ENCODE peak calls at places on chromosomes 2 and 18, in seven cellular contexts. E is HCT116, G is HepG2, K is WTC11, H is GM12878, W is K562, M is H1. D is an unnamed sample.
A peak's percentile ranks its signal among the peaks of the same experiment; 100 is the strongest.

GRCh38 chr2:100817388-100817985 is 2.5 kb upstream of the NPAS2 start:
- DNase-seq in E (no peak), G (no peak), K (no peak), H (no peak), W (no peak), M (no peak), D (no peak)

GRCh38 chr2:110659248-110659647 is 18.6 kb downstream of the BUB1 start:
- DNase-seq in E (no peak), G (no peak), K (no peak), H (no peak), W (no peak), M (no peak), D (no peak)

GRCh38 chr2:141692829-141693228 is 438.0 kb downstream of the LRP1B start:
- DNase-seq in E (no peak), G (no peak), K (no peak), H (no peak), W (no peak), M (no peak), D (no peak)

GRCh38 chr2:31297751-31298150 is 63.8 kb downstream of the EHD3 start:
- DNase-seq in E (no peak), G (no peak), K (no peak), H (no peak), W (no peak), M (no peak), D (no peak)

GRCh38 chr2:105636109-105636740 is 108.5 kb upstream of the NCK2 start:
- DNase-seq in E (no peak), G (no peak), K (no peak), H (no peak), W (no peak), M (peak; percentile 32), D (no peak)

GRCh38 chr2:54122939-54123338 is 7.5 kb downstream of the ACYP2 start:
- DNase-seq in E (peak; percentile 41), G (peak; percentile 79), K (no peak), H (no peak), W (no peak), M (no peak), D (no peak)

GRCh38 chr18:51107594-51108305 is 77.7 kb downstream of the SMAD4 start:
- DNase-seq in E (no peak), G (no peak), K (no peak), H (no peak), W (no peak), M (no peak), D (no peak)

GRCh38 chr18:49225160-49225559 is 235.3 kb downstream of the DYM start:
- DNase-seq in E (no peak), G (no peak), K (no peak), H (no peak), W (no peak), M (no peak), D (no peak)

GRCh38 chr2:102736607-102737409 is 25.0 kb upstream of the TMEM182 start:
- DNase-seq in E (peak; percentile 47), G (peak; percentile 80), K (peak; percentile 88), H (no peak), W (peak; percentile 94), M (peak; percentile 91), D (peak; percentile 91)

GRCh38 chr2:222318712-222319575 is 20.1 kb upstream of the PAX3 start:
- DNase-seq in E (no peak), G (no peak), K (peak; percentile 32), H (no peak), W (no peak), M (peak; percentile 69), D (peak; percentile 54)

GRCh38 chr18:76689646-76690264 is 132.6 kb upstream of the ZNF236 start:
- DNase-seq in E (no peak), G (no peak), K (no peak), H (no peak), W (no peak), M (no peak), D (no peak)

GRCh38 chr18:526681-527080 is 26.2 kb upstream of the COLEC12 start:
- DNase-seq in E (no peak), G (no peak), K (no peak), H (no peak), W (no peak), M (no peak), D (no peak)

GRCh38 chr2:1582891-1583341 is 161.4 kb downstream of the PXDN start:
- DNase-seq in E (no peak), G (no peak), K (no peak), H (no peak), W (no peak), M (no peak), D (no peak)

GRCh38 chr2:157929871-157930667 is 53.9 kb upstream of the ACVR1 start:
- DNase-seq in E (no peak), G (no peak), K (no peak), H (no peak), W (peak; percentile 74), M (no peak), D (no peak)

DNA sequence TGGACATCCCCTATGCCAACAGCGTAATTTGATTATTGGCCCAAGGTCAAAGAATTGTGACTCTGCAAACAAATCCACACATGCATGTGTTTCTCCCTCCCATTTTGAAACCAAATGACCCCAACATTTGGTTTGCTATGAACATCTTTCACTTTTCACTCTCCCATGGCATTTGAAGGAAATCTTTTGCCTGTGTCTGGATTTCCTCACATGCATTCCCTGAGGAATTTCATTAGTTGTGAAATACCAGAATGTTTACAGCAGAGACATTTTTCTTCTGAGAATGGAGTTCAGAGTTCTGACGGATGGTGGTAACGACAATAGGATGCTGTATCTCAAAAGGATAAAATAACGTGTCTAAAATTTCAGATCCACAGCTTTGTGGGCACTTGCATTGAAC is 60.3 kb upstream of the LMAN1 start:
- DNase-seq in E (no peak), G (no peak), K (no peak), H (no peak), W (no peak), M (no peak), D (no peak)
- TF ChIP-seq SP1 in E (no peak), G (no peak), K (no peak), H (no peak), W (no peak), M (no peak), D (no peak)

DNA sequence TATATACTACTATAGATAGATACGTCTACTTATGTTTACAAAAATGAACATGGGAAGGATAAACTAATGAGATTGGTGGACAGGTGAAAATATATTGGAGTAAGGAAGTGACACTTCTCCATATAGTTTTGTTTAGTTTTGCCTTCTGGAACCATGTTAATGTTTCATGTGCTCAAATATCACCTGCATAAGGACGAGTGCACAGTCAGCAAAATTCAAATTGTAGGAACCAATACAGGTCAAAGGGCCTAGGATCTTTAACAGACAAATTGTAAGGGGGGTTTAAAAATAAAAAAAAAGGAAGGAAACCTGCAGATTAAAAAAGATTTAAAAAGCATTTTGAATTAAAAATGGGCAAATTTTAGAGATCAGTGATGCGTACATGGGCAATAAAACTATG is 104.6 kb downstream of the CCBE1 start:
- DNase-seq in E (no peak), G (no peak), K (no peak), H (no peak), W (no peak), M (no peak), D (no peak)
- TF ChIP-seq SP1 in E (no peak), G (no peak), K (no peak), H (no peak), W (no peak), M (no peak), D (no peak)

GRCh38 chr2:74415762-74416395 is 5.5 kb downstream of the C2orf81 start:
- DNase-seq in E (no peak), G (no peak), K (peak; percentile 62), H (no peak), W (no peak), M (no peak), D (no peak)

GRCh38 chr2:74418312-74418711 is 3.1 kb downstream of the C2orf81 start:
- DNase-seq in E (no peak), G (no peak), K (no peak), H (no peak), W (no peak), M (no peak), D (no peak)

GRCh38 chr2:74414913-74415761 is 6.3 kb downstream of the C2orf81 start:
- DNase-seq in E (no peak), G (no peak), K (peak; percentile 62), H (no peak), W (no peak), M (no peak), D (no peak)

GRCh38 chr2:74417763-74418162 is 3.7 kb downstream of the C2orf81 start:
- DNase-seq in E (no peak), G (no peak), K (no peak), H (no peak), W (no peak), M (no peak), D (no peak)

GRCh38 chr2:74416721-74417120 is 4.7 kb downstream of the C2orf81 start:
- DNase-seq in E (no peak), G (no peak), K (no peak), H (no peak), W (peak; percentile 55), M (no peak), D (no peak)
- TF ChIP-seq SP1 in E (no peak), G (no peak), K (no peak), H (no peak), W (no peak), M (no peak), D (no peak)

GRCh38 chr18:9422816-9423519 is 52.3 kb upstream of the RALBP1 start:
- DNase-seq in E (peak; percentile 49), G (no peak), K (no peak), H (no peak), W (no peak), M (no peak), D (no peak)

GRCh38 chr18:9418047-9418690 is 57.1 kb upstream of the RALBP1 start:
- DNase-seq in E (no peak), G (no peak), K (peak; percentile 27), H (no peak), W (no peak), M (peak; percentile 45), D (no peak)

GRCh38 chr18:9421788-9422329 is 53.5 kb upstream of the RALBP1 start:
- DNase-seq in E (no peak), G (no peak), K (no peak), H (no peak), W (peak; percentile 47), M (no peak), D (no peak)

GRCh38 chr18:9419956-9420631 is 55.2 kb upstream of the RALBP1 start:
- DNase-seq in E (no peak), G (no peak), K (no peak), H (no peak), W (peak; percentile 27), M (no peak), D (no peak)

DNA sequence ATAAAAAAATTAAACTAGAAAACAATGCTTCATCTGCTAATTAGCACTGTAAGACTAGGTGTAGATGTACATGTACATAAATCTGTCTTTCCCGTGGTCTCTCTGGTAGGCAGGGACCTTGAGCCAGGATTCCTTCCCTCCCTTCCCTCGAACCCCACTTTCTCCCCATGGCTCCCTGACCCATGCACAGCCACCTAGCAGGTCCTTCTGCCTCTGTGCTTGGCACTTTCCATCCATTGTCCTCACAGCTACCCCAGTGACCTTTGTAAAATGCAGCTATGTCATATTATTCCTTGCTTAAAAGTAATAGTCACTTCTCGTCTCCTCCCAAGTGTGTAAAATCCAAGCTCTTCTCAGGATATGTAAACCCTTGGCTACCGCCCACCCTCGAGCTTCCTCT is 54.2 kb upstream of the RALBP1 start:
- DNase-seq in E (no peak), G (no peak), K (no peak), H (no peak), W (no peak), M (no peak), D (no peak)
- TF ChIP-seq SP1 in E (no peak), G (no peak), K (no peak), H (no peak), W (no peak), M (no peak), D (no peak)

GRCh38 chr18:6885992-6886823 is 156.7 kb downstream of the ARHGAP28 start:
- DNase-seq in E (no peak), G (peak; percentile 35), K (peak; percentile 37), H (no peak), W (peak; percentile 70), M (no peak), D (peak; percentile 48)
- TF ChIP-seq SP1 in E (no peak), G (no peak), K (no peak), H (no peak), W (no peak), M (no peak), D (no peak)

D was measured in HEK293T.